ENCODE peak calls at places on chromosomes 4 and X, in six cellular contexts. C, H, F, V, T and U are unnamed samples.

GRCh38 chr4:78100060-78100459 is 42.9 kb downstream of the FRAS1 start:
- DNase-seq in C (no peak), H (no peak), F (no peak), V (no peak), T (no peak), U (no peak)

GRCh38 chr4:6324461-6324998 is 54.9 kb downstream of the WFS1 start:
- DNase-seq in C (no peak), H (no peak), F (no peak), V (no peak), T (no peak), U (no peak)

GRCh38 chr4:81052119-81053068 is 21.9 kb downstream of the BMP3 start:
- DNase-seq in C (peak), H (peak), F (peak), V (peak), T (peak), U (peak)

GRCh38 chr4:124737619-124738018 is 25.1 kb upstream of the ANKRD50 start:
- DNase-seq in C (no peak), H (no peak), F (no peak), V (no peak), T (no peak), U (no peak)

GRCh38 chrX:47796433-47796906 is 40.2 kb upstream of the ZNF81 start:
- DNase-seq in C (no peak), H (no peak), F (no peak), V (no peak), T (no peak), U (no peak)

GRCh38 chrX:87788976-87789375 is 271.4 kb downstream of the KLHL4 start:
- DNase-seq in C (no peak), H (no peak), F (no peak), V (no peak), T (no peak), U (no peak)

GRCh38 chrX:129523076-129524055 is at the start of gene SMARCA1:
- DNase-seq in C (peak), H (no peak), F (peak), V (no peak), T (peak), U (peak)

GRCh38 chr4:178309890-178310289 is 867.7 kb upstream of the AGA start:
- DNase-seq in C (no peak), H (no peak), F (no peak), V (no peak), T (no peak), U (no peak)

GRCh38 chr4:82437285-82438005 is 7.1 kb downstream of the ENOPH1 start:
- DNase-seq in C (no peak), H (no peak), F (no peak), V (no peak), T (no peak), U (no peak)